ENCODE peak calls at places on chromosomes 1 and 21, in eight cellular contexts. B is NCI-H1105 treated with DMSO at 0.1 percent for 48 hours, I is stromal cell of bone marrow, G is kidney, M is GM12878, K is C1 segment of cervical spinal cord, W is GM23338, L is AG09319. P is an unnamed sample.

GRCh38 chr1:184595609-184596008 is 159.0 kb downstream of the EDEM3 start:
- DNase-seq in B (no peak), I (peak), G (no peak), M (no peak), K (no peak), W (no peak), L (no peak), P (peak)

GRCh38 chr1:22210636-22211035 is 67.7 kb upstream of the WNT4 start:
- DNase-seq in B (no peak), I (no peak), G (peak), M (no peak), K (no peak), W (no peak), L (no peak), P (no peak)

GRCh38 chr1:156663178-156663577 is 14.0 kb downstream of the NES start:
- DNase-seq in B (no peak), I (no peak), G (no peak), M (no peak), K (no peak), W (no peak), L (no peak), P (no peak)

GRCh38 chr1:201937624-201938212 is 8.6 kb downstream of the LMOD1 start:
- DNase-seq in B (no peak), I (peak), G (no peak), M (no peak), K (no peak), W (no peak), L (peak), P (no peak)

GRCh38 chr1:231153726-231154125 is 8.1 kb upstream of the TRIM67 start:
- DNase-seq in B (peak), I (no peak), G (no peak), M (no peak), K (no peak), W (no peak), L (no peak), P (no peak)

GRCh38 chr21:34796518-34797201 is 127.9 kb downstream of the CLIC6 start:
- DNase-seq in B (no peak), I (no peak), G (no peak), M (no peak), K (no peak), W (peak), L (no peak), P (no peak)

GRCh38 chr1:166908942-166909341 is 32.9 kb upstream of the TADA1 start:
- DNase-seq in B (no peak), I (no peak), G (no peak), M (no peak), K (no peak), W (no peak), L (no peak), P (no peak)

GRCh38 chr1:147773215-147773715 is 12.9 kb upstream of the GJA5 start:
- DNase-seq in B (no peak), I (no peak), G (no peak), M (no peak), K (no peak), W (peak), L (no peak), P (no peak)

GRCh38 chr1:37998913-37999433 is 6.3 kb downstream of the FHL3 start:
- DNase-seq in B (no peak), I (no peak), G (peak), M (no peak), K (no peak), W (no peak), L (no peak), P (no peak)

GRCh38 chr21:35232545-35233176 is 183.6 kb upstream of the RUNX1 start:
- DNase-seq in B (no peak), I (no peak), G (no peak), M (no peak), K (no peak), W (no peak), L (no peak), P (no peak)

P was measured in keratinocyte.